ENCODE peak calls at places on chromosomes 11 and 22, in four cellular contexts. R is upper lobe of left lung, Y is H1, W is stomach. Q is an unnamed sample. For H3K4me1, the result is how much of the 10 kb centered on the place peaks cover.

GRCh38 chr11:15972838-15973237 is 383.5 kb downstream of the SOX6 start:
- DNase-seq in Y (no peak), R (peak), W (no peak), Q (no peak)

GRCh38 chr11:75554258-75555022 is 7.6 kb upstream of the SERPINH1 start:
- DNase-seq in W (peak), R (peak), Y (no peak), Q (no peak)

GRCh38 chr11:65870307-65870658 is 2.3 kb downstream of the EFEMP2 start:
- DNase-seq in R (peak), Y (no peak), W (no peak), Q (peak)

GRCh38 chr11:34044664-34045485 is 6.7 kb upstream of the CAPRIN1 start:
- DNase-seq in Y (peak), W (no peak), R (no peak), Q (no peak)

GRCh38 chr11:87851234-87851633 is 324.0 kb downstream of the RAB38 start:
- DNase-seq in W (no peak), Y (no peak), R (no peak), Q (no peak)

GRCh38 chr11:48096588-48097525 is 116.5 kb downstream of the PTPRJ start:
- DNase-seq in R (no peak), W (no peak), Y (no peak), Q (no peak)

GRCh38 chr11:59556883-59557205 is 45.5 kb downstream of the OR4D9 start:
- DNase-seq in R (no peak), Y (no peak), W (no peak), Q (no peak)

GRCh38 chr22:25197335-25197734 is 2.3 kb upstream of the CRYBB3 start:
- DNase-seq in R (no peak), W (no peak), Y (no peak), Q (no peak)

GRCh38 chr22:49568751-49569285 is 258.9 kb downstream of the BRD1 start:
- DNase-seq in R (peak), W (no peak), Y (no peak), Q (peak)

GRCh38 chr11:13251961-13252360 is 25.6 kb upstream of the BMAL1 start:
- DNase-seq in R (no peak), W (no peak), Y (no peak), Q (no peak)

GRCh38 chr22:45877651-45878050 is 99.3 kb downstream of the WNT7B start:
- DNase-seq in W (peak), R (peak), Y (no peak), Q (peak)

GRCh38 chr22:32776800-32777199 is 24.7 kb upstream of the TIMP3 start:
- DNase-seq in Y (no peak), W (no peak), R (no peak), Q (no peak)

GRCh38 chr11:120747801-120748484 is 236.4 kb downstream of the GRIK4 start:
- DNase-seq in R (no peak), W (no peak), Y (no peak), Q (no peak)

GRCh38 chr11:47569646-47570045 is 4.2 kb downstream of the PTPMT1 start:
- DNase-seq in R (no peak), W (no peak), Y (no peak), Q (peak)

GRCh38 chr11:32034149-32034548 is 56.7 kb upstream of the RCN1 start:
- DNase-seq in R (no peak), Y (no peak), W (no peak), Q (no peak)

GRCh38 chr11:83282084-83282716 is 4.0 kb downstream of the CCDC90B start:
- DNase-seq in W (no peak), Y (no peak), R (no peak), Q (no peak)

GRCh38 chr11:95764267-95764898 is 25.2 kb downstream of the FAM76B start:
- DNase-seq in W (no peak), Y (no peak), R (no peak), Q (no peak)

GRCh38 chr11:124825876-124826275 is 25.7 kb upstream of the MSANTD2 start:
- DNase-seq in R (no peak), W (no peak), Y (no peak), Q (no peak)

GRCh38 chr11:8838248-8838647 is 72.7 kb upstream of the AKIP1 start:
- DNase-seq in Y (no peak), W (no peak), R (no peak), Q (no peak)

GRCh38 chr11:12725863-12726666 is 51.8 kb downstream of the TEAD1 start:
- DNase-seq in R (no peak), W (no peak), Y (no peak), Q (no peak)

GRCh38 chr11:32005786-32006406 is 85.0 kb upstream of the RCN1 start:
- DNase-seq in R (no peak), Y (no peak), W (no peak), Q (no peak)

GRCh38 chr22:17706451-17706900 is 67.8 kb downstream of the BID start:
- DNase-seq in R (no peak), W (peak), Y (no peak), Q (no peak)

GRCh38 chr22:39325392-39325932 is 6.0 kb upstream of the RPL3 start:
- DNase-seq in R (no peak), W (no peak), Y (no peak), Q (no peak)

GRCh38 chr11:123493393-123494063 is 63.5 kb downstream of the GRAMD1B start:
- DNase-seq in R (no peak), Y (peak), W (no peak), Q (no peak)

GRCh38 chr22:50236731-50237409 is 8.0 kb downstream of the TUBGCP6 start:
- DNase-seq in W (no peak), Y (no peak), R (peak), Q (no peak)

GRCh38 chr11:35815556-35816315 is 128.1 kb upstream of the LDLRAD3 start:
- DNase-seq in R (no peak), Y (no peak), W (no peak), Q (no peak)

GRCh38 chr11:117170210-117170609 is 8.3 kb upstream of the SIDT2 start:
- DNase-seq in R (no peak), Y (no peak), W (no peak), Q (no peak)

GRCh38 chr11:96130061-96130460 is 206.2 kb upstream of the MTMR2 start:
- DNase-seq in W (no peak), Y (no peak), R (no peak), Q (no peak)

GRCh38 chr11:44861829-44862545 is 88.7 kb downstream of the TP53I11 start:
- DNase-seq in W (peak), Y (peak), R (peak), Q (peak)

GRCh38 chr11:119361961-119362725 is 15.6 kb upstream of the MFRP start:
- DNase-seq in Y (no peak), R (no peak), W (no peak), Q (peak)
- H3K4me1 ChIP-seq in Y (under half), R (under half), W (half or more), Q (under half)

GRCh38 chr11:128525411-128526243 is 61.7 kb downstream of the ETS1 start:
- DNase-seq in W (no peak), R (no peak), Y (no peak), Q (no peak)
- TF ChIP-seq POLR2A in W (no peak), R (no peak), Y (no peak), Q (no peak)

GRCh38 chr22:36424901-36425579 is 37.3 kb upstream of the MYH9 start:
- DNase-seq in R (no peak), W (no peak), Y (no peak), Q (no peak)
- TF ChIP-seq POLR2AphosphoS5 in R (no peak), W (no peak), Y (no peak), Q (no peak)

DNA sequence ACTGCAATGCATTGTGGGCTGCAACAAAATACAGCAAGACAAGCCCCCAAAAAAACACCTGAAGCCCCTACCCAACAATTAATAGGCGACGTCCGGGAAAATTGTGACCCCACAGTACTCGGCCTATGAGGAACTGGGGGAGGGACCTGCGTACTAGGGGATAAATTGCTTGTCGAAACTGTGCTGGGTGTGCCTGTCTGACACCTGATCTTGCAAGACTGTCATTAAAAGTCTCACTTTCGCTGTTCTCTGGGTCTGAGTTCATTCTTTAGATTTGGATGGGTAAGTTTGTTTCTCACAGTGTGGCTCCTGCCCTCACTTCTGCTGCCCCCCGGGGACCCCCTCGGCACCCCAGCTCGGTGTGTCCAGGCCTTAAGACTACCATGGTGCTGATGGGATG is 15.2 kb downstream of the TANGO2 start:
- DNase-seq in R (no peak), W (no peak), Y (no peak), Q (no peak)
- H3K4me1 ChIP-seq in R (under half), W (under half), Y (under half), Q (half or more)

GRCh38 chr11:113378013-113378412 is 9.6 kb upstream of the ANKK1 start:
- DNase-seq in Y (no peak), R (no peak), W (no peak), Q (no peak)
- TF ChIP-seq POLR2A in Y (no peak), R (no peak), W (no peak), Q (no peak)